ENCODE peak calls at places on chromosome 17, in four cellular contexts. I is sigmoid colon; U is CD8-positive, alpha-beta T cell; V is heart right ventricle. J is an unnamed sample.

GRCh38 chr17:37028040-37028439 is 79.3 kb downstream of the AATF start:
- DNase-seq in U (no peak), V (no peak), I (no peak), J (no peak)

GRCh38 chr17:59756236-59756818 is 48.9 kb downstream of the VMP1 start:
- DNase-seq in U (no peak), V (no peak), I (no peak), J (peak)

GRCh38 chr17:50829336-50829735 is 6.0 kb upstream of the WFIKKN2 start:
- DNase-seq in V (no peak), U (no peak), I (no peak), J (no peak)

GRCh38 chr17:33508215-33508614 is 215.1 kb upstream of the ASIC2 start:
- DNase-seq in V (no peak), I (no peak), U (no peak), J (no peak)

GRCh38 chr17:75011788-75012319 is 616 bp upstream of the MRPL58 start:
- DNase-seq in I (peak), U (no peak), V (peak), J (no peak)

GRCh38 chr17:54694287-54694887 is 206.3 kb upstream of the TOM1L1 start:
- DNase-seq in V (no peak), U (no peak), I (no peak), J (no peak)

GRCh38 chr17:46948544-46948943 is 25.6 kb downstream of the GOSR2 start:
- DNase-seq in I (no peak), U (no peak), V (no peak), J (no peak)

GRCh38 chr17:82862191-82862590 is 22.4 kb upstream of the ZNF750 start:
- DNase-seq in U (no peak), V (no peak), I (no peak), J (no peak)

GRCh38 chr17:3590231-3590630 is 19.0 kb downstream of the TRPV1 start:
- DNase-seq in U (no peak), I (no peak), V (no peak), J (no peak)

GRCh38 chr17:81983639-81984373 is 6.4 kb downstream of the ASPSCR1 start:
- DNase-seq in V (no peak), U (no peak), I (no peak), J (no peak)

GRCh38 chr17:42775534-42776098 is 2.4 kb downstream of the VPS25 start:
- DNase-seq in I (no peak), V (no peak), U (no peak), J (no peak)

GRCh38 chr17:17076066-17076465 is 33.8 kb downstream of the MPRIP start:
- DNase-seq in V (no peak), U (no peak), I (peak), J (no peak)

GRCh38 chr17:43615330-43615729 is 46.4 kb downstream of the MEOX1 start:
- DNase-seq in U (no peak), V (no peak), I (no peak), J (no peak)

GRCh38 chr17:39617446-39618251 is 9.1 kb upstream of the PPP1R1B start:
- DNase-seq in I (peak), V (peak), U (peak), J (no peak)

GRCh38 chr17:15452746-15453145 is 14.7 kb downstream of the CDRT4 start:
- DNase-seq in V (no peak), I (no peak), U (no peak), J (no peak)

GRCh38 chr17:60519795-60520194 is 6.2 kb downstream of the APPBP2 start:
- DNase-seq in V (no peak), I (no peak), U (no peak), J (no peak)

GRCh38 chr17:42090964-42091790 is 7.1 kb downstream of the ZNF385C start:
- DNase-seq in U (no peak), V (no peak), I (no peak), J (no peak)

GRCh38 chr17:65485388-65486299 is 75.8 kb downstream of the AXIN2 start:
- DNase-seq in U (no peak), I (peak), V (no peak), J (no peak)

GRCh38 chr17:3002538-3003301 is 60.7 kb downstream of the OR1D5 start:
- DNase-seq in I (peak), U (no peak), V (no peak), J (no peak)

GRCh38 chr17:2336215-2337151 is at the start of gene TSR1:
- DNase-seq in I (peak), U (peak), V (peak), J (peak)

GRCh38 chr17:12789075-12789975 is at the start of gene ARHGAP44:
- DNase-seq in V (peak), I (peak), U (no peak), J (no peak)

GRCh38 chr17:11140028-11140427 is 101.0 kb upstream of the SHISA6 start:
- DNase-seq in V (peak), U (no peak), I (no peak), J (no peak)

GRCh38 chr17:21689604-21690003 is 2.7 kb upstream of the KCNJ18 start:
- DNase-seq in U (no peak), V (no peak), I (peak), J (peak)

GRCh38 chr17:50076591-50077235 is 18.4 kb upstream of the PDK2 start:
- DNase-seq in V (no peak), I (no peak), U (no peak), J (no peak)

GRCh38 chr17:82198092-82198491 is 14.6 kb downstream of the CCDC57 start:
- DNase-seq in V (no peak), U (no peak), I (no peak), J (no peak)

GRCh38 chr17:46968224-46968834 is 10.7 kb downstream of the RPRML start:
- DNase-seq in U (no peak), V (no peak), I (peak), J (no peak)

GRCh38 chr17:33595783-33596182 is 302.7 kb upstream of the ASIC2 start:
- DNase-seq in I (no peak), V (no peak), U (no peak), J (no peak)

GRCh38 chr17:40612510-40613244 is 34.9 kb downstream of the SMARCE1 start:
- DNase-seq in V (no peak), I (no peak), U (peak), J (no peak)

GRCh38 chr17:32692179-32692578 is 184.7 kb downstream of the MYO1D start:
- DNase-seq in U (no peak), V (no peak), I (no peak), J (no peak)

GRCh38 chr17:42979511-42980273 is at the start of gene PTGES3L:
- DNase-seq in V (peak), I (peak), U (no peak), J (no peak)

GRCh38 chr17:17036520-17036998 is 5.7 kb upstream of the MPRIP start:
- DNase-seq in V (no peak), I (no peak), U (no peak), J (no peak)

GRCh38 chr17:3474212-3474611 is 1.6 kb upstream of the ASPA start:
- DNase-seq in I (no peak), V (no peak), U (no peak), J (no peak)

GRCh38 chr17:47810200-47810821 is 11.3 kb downstream of the OSBPL7 start:
- DNase-seq in U (no peak), V (no peak), I (peak), J (peak)

GRCh38 chr17:77331161-77331864 is 190.5 kb downstream of the SEC14L1 start:
- DNase-seq in V (peak), U (peak), I (peak), J (no peak)

GRCh38 chr17:32102172-32102571 is 40.1 kb upstream of the RHOT1 start:
- DNase-seq in I (no peak), V (no peak), U (no peak), J (no peak)

GRCh38 chr17:4777969-4778760 is 6.5 kb downstream of the TM4SF5 start:
- DNase-seq in V (no peak), U (no peak), I (no peak), J (no peak)

GRCh38 chr17:58309918-58310259 is 18.7 kb downstream of the TSPOAP1 start:
- DNase-seq in U (no peak), I (no peak), V (no peak), J (no peak)

GRCh38 chr17:75390982-75391381 is 14.5 kb downstream of the GRB2 start:
- DNase-seq in V (no peak), I (no peak), U (no peak), J (no peak)

GRCh38 chr17:76696763-76697701 is 13.7 kb downstream of the MXRA7 start:
- DNase-seq in V (peak), I (no peak), U (no peak), J (no peak)

GRCh38 chr17:7240375-7240774 is 1.1 kb upstream of the PHF23 start:
- DNase-seq in I (no peak), V (no peak), U (no peak), J (no peak)

GRCh38 chr17:7241783-7242716 is at the start of gene GABARAP:
- DNase-seq in U (peak), I (peak), V (peak), J (no peak)

GRCh38 chr17:7241047-7241733 is 1.1 kb downstream of the GABARAP start:
- DNase-seq in U (no peak), V (no peak), I (no peak), J (no peak)

GRCh38 chr17:7239091-7240027 is at the start of gene PHF23:
- DNase-seq in V (peak), I (peak), U (peak), J (peak)

DNA sequence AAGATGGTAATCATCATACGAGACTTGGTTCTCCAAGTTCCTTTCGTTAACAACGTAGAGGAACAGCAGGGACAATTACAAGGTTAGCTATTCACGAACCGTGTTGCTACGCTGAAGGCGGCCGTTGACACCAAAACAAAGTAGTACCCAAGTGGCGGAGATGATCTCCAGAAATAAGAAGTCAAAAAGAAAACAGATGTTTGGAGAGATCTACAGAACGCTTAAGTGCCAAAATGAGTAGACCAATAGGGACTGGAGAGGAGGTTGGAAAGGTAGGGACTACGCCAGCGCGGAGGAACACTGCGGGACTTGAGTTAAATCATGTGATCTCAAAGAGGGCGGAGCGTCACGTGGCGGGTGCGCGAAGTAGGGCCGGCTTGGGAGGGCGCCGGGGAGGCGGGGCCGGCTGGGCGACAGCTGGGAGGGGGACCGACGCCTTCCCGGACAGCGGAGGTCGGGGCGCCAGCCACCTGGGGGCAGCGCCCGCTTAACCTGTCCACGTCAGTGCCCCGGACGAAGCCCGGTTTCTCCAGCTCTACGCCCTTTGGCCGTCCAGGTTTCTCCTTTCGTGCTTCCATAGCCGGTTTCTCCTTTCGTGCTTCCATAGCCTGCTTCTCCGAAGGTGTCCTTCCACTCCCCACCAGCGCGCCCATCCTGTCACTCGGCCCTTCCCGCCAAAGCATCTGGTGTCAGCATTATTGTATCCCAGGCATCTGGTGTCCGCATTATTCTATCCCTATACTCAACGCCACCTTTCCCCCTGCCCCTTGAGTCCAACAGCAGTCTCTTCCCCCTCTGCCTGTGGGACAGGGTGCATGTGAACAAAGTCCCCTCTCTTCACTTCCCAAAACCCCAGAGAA is 698 bp upstream of the GABARAP start:
- DNase-seq in U (peak), I (peak), V (peak), J (peak)
- TF ChIP-seq CTCF in U (no peak), I (no peak), V (peak), J (no peak)

DNA sequence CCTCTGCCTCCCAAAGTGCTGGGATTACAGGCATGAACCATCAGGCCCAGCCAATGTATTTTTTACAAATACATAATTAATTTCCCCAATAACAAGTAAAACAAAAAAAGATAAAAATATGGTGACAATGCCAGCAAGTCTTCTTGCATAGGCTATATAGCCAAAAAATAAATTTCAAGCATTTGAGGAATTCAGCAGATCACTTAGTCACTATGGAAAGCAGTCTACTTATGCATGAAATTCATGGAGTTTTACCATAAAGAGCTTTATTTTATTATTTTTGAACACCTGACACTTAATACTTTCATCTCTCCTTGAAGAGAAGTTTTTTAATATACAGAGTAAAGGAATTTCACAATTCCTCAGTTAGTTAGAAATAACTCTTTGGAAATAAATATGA is 56.4 kb downstream of the BRIP1 start:
- DNase-seq in I (no peak), V (no peak), U (no peak), J (peak)
- H3K4me3 ChIP-seq in I (no peak), V (no peak), U (no peak), J (no peak)

GRCh38 chr17:29862951-29863350 is 67.1 kb downstream of the SSH2 start:
- DNase-seq in I (no peak), V (no peak), U (no peak), J (no peak)

GRCh38 chr17:29862127-29862526 is 67.9 kb downstream of the SSH2 start:
- DNase-seq in U (no peak), V (no peak), I (no peak), J (no peak)

GRCh38 chr17:29870836-29871430 is 59.1 kb downstream of the SSH2 start:
- DNase-seq in I (no peak), U (no peak), V (no peak), J (no peak)

GRCh38 chr17:29866746-29867404 is 63.2 kb downstream of the SSH2 start:
- DNase-seq in U (no peak), I (no peak), V (no peak), J (no peak)

DNA sequence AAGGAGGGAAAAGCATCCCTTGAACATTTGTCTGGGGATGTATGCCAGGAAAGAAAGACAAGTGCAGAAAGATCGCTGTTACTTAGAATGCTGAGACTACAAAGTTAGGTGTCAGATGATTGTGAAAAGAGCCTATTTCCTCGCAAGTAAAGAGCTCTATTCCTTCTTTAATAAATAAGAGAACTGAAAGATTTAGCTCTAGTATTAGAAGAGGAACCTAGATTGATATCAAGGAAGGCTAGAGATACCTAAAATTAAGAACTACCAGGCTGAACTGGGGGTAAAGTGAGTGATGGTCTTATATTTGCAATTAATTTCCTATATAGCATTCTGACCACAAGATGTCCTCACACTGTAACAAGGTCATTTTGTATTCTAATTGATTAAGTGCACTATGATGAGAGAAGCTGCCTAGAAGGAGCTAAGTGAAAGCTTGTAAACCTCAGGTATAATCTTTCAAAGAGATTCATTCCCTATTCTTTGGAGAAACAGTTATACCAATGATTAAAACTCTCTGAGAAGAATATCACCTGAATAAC is 62.3 kb downstream of the SSH2 start:
- DNase-seq in I (no peak), U (no peak), V (no peak), J (no peak)
- TF ChIP-seq CTCF in I (no peak), U (no peak), V (peak), J (no peak)

DNA sequence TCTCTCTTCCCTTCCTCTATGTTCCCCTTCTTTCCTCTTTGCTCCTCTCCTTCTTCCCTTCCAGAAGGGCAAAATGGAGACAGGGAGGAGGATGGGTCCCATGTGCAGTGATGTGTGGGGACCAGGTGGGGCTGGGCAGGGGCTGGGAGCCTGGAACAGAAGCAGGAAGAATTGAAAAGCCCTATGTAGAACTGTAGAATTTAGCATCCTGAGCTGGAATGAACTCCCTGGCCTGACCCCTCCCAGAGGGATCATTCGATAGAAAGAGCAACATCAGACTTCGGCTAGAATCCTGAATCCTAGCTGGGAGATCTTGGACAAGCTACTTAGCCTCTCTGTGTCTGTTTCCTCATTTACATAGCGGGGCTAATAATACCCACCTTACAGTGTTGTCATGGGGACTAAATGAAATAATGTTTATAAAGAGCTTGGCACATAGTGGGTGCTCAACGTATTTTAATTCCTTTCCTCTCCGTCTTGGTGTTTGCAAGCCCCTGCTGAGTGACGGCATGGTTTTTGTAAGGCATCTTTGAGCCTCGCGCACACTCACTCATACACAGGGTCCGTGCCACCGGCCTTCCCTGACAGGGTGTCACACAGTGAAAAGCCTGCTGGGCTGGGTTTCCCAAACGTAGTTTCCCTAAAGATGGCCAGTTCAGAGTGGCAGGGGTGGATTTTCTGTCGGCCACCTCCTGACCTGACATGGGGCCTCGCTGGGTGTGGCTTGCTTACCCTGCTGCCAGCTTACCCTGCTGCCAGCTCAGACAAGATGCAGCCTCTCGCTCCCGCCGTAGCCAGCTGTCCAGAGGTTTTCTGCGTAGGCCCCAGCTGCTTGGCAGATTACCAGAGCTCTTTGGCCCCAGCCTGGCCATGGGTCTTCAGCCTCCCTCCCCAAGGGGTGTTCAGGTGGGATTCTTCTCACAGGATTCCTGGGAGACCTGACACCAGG is 6.1 kb upstream of the ARHGAP23 start:
- DNase-seq in V (no peak), I (peak), U (no peak), J (no peak)
- H3K4me3 ChIP-seq in V (no peak), I (no peak), U (no peak), J (no peak)

GRCh38 chr17:80614320-80614719 is 69.7 kb downstream of the RPTOR start:
- DNase-seq in I (no peak), U (no peak), V (no peak), J (no peak)

GRCh38 chr17:80613732-80614071 is 69.1 kb downstream of the RPTOR start:
- DNase-seq in V (no peak), U (no peak), I (no peak), J (no peak)

GRCh38 chr17:80612997-80613731 is 68.5 kb downstream of the RPTOR start:
- DNase-seq in I (no peak), V (no peak), U (no peak), J (no peak)

GRCh38 chr17:80616705-80617104 is 72.1 kb downstream of the RPTOR start:
- DNase-seq in V (no peak), U (no peak), I (no peak), J (no peak)

GRCh38 chr17:80615311-80615710 is 70.7 kb downstream of the RPTOR start:
- DNase-seq in V (no peak), U (no peak), I (no peak), J (no peak)
- TF ChIP-seq CTCF in V (no peak), U (no peak), I (no peak), J (no peak)

DNA sequence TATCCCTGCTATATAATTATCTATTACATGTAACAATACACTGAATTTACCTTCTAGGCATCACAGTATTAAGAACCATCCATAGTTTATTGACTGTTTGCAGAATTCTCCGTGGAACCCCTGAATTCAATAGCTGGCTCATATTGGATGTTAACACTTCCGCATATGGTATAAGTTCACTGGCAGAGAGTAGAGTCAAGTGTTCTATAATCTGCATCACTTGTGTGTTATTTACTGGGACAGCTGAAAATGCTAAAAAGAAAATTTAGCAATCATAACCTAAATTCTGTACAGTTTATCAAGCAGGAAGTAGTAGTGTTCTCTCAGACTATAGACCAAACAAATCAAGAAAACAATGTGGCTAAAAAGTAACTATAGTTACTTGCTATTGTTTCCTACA is 14.5 kb upstream of the BRIP1 start:
- DNase-seq in V (no peak), U (no peak), I (no peak), J (no peak)
- H3K4me3 ChIP-seq in V (no peak), U (no peak), I (no peak), J (no peak)

GRCh38 chr17:57210224-57210553 is 46.1 kb upstream of the MSI2 start:
- DNase-seq in V (no peak), U (no peak), I (no peak), J (no peak)

GRCh38 chr17:57213180-57213825 is 43.0 kb upstream of the MSI2 start:
- DNase-seq in U (no peak), V (no peak), I (no peak), J (no peak)

GRCh38 chr17:57207396-57207795 is 48.9 kb upstream of the MSI2 start:
- DNase-seq in I (no peak), V (no peak), U (no peak), J (no peak)

GRCh38 chr17:57211543-57211942 is 44.8 kb upstream of the MSI2 start:
- DNase-seq in V (no peak), I (no peak), U (no peak), J (no peak)

GRCh38 chr17:57211010-57211411 is 45.3 kb upstream of the MSI2 start:
- DNase-seq in V (no peak), U (no peak), I (no peak), J (no peak)
- TF ChIP-seq CTCF in V (no peak), U (no peak), I (no peak), J (no peak)